ENCODE peak calls at places on chromosomes 2 and 18, in seven cellular contexts. One of them, this sample, is unnamed.

GRCh38 chr2:86037141-86037794 is 68.4 kb downstream of the POLR1A start:
- DNase-seq in IMR-90: peak
- DNase-seq in spleen: peak
- DNase-seq in stomach: peak
- DNase-seq in breast epithelium: no peak
- DNase-seq in esophagus squamous epithelium: no peak
- DNase-seq in Peyer's patch: peak
- DNase-seq in this sample: peak

GRCh38 chr2:176101862-176102261 is 2.3 kb downstream of the HOXD12 start:
- DNase-seq in stomach: no peak
- DNase-seq in IMR-90: no peak
- DNase-seq in Peyer's patch: no peak
- DNase-seq in breast epithelium: no peak
- DNase-seq in esophagus squamous epithelium: no peak
- DNase-seq in spleen: no peak
- DNase-seq in this sample: no peak

GRCh38 chr2:113112438-113112837 is 15.0 kb upstream of the IL1RN start:
- DNase-seq in breast epithelium: no peak
- DNase-seq in esophagus squamous epithelium: no peak
- DNase-seq in spleen: no peak
- DNase-seq in Peyer's patch: no peak
- DNase-seq in stomach: no peak
- DNase-seq in IMR-90: no peak
- DNase-seq in this sample: no peak

GRCh38 chr2:179344280-179344961 is 79.8 kb upstream of the SESTD1 start:
- DNase-seq in breast epithelium: no peak
- DNase-seq in IMR-90: peak
- DNase-seq in spleen: no peak
- DNase-seq in Peyer's patch: no peak
- DNase-seq in esophagus squamous epithelium: no peak
- DNase-seq in stomach: no peak
- DNase-seq in this sample: no peak

GRCh38 chr18:77320960-77321559 is 71.4 kb downstream of the GALR1 start:
- DNase-seq in breast epithelium: no peak
- DNase-seq in stomach: no peak
- DNase-seq in IMR-90: no peak
- DNase-seq in Peyer's patch: no peak
- DNase-seq in spleen: no peak
- DNase-seq in esophagus squamous epithelium: no peak
- DNase-seq in this sample: no peak

GRCh38 chr2:94879982-94880377 is 8.8 kb downstream of the TEKT4 start:
- DNase-seq in Peyer's patch: no peak
- DNase-seq in IMR-90: no peak
- DNase-seq in stomach: no peak
- DNase-seq in breast epithelium: no peak
- DNase-seq in esophagus squamous epithelium: no peak
- DNase-seq in spleen: no peak
- DNase-seq in this sample: no peak

GRCh38 chr2:28232267-28232666 is 160.4 kb upstream of the FOSL2 start:
- DNase-seq in IMR-90: no peak
- DNase-seq in stomach: no peak
- DNase-seq in esophagus squamous epithelium: no peak
- DNase-seq in spleen: no peak
- DNase-seq in Peyer's patch: no peak
- DNase-seq in breast epithelium: no peak
- DNase-seq in this sample: no peak

GRCh38 chr18:12373771-12374116 is 3.3 kb downstream of the AFG3L2 start:
- DNase-seq in IMR-90: no peak
- DNase-seq in stomach: no peak
- DNase-seq in Peyer's patch: no peak
- DNase-seq in esophagus squamous epithelium: no peak
- DNase-seq in spleen: no peak
- DNase-seq in breast epithelium: no peak
- DNase-seq in this sample: no peak

GRCh38 chr2:85771486-85771885 is 17.7 kb downstream of the ATOH8 start:
- DNase-seq in IMR-90: no peak
- DNase-seq in breast epithelium: no peak
- DNase-seq in spleen: no peak
- DNase-seq in stomach: no peak
- DNase-seq in Peyer's patch: no peak
- DNase-seq in esophagus squamous epithelium: no peak
- DNase-seq in this sample: no peak

GRCh38 chr2:112623913-112624777 is 21.6 kb upstream of the SLC20A1 start:
- DNase-seq in esophagus squamous epithelium: no peak
- DNase-seq in spleen: no peak
- DNase-seq in breast epithelium: no peak
- DNase-seq in IMR-90: peak
- DNase-seq in stomach: peak
- DNase-seq in Peyer's patch: peak
- DNase-seq in this sample: peak

GRCh38 chr2:224260605-224261004 is 141.3 kb downstream of the FAM124B start:
- DNase-seq in spleen: no peak
- DNase-seq in esophagus squamous epithelium: no peak
- DNase-seq in IMR-90: no peak
- DNase-seq in stomach: no peak
- DNase-seq in Peyer's patch: no peak
- DNase-seq in breast epithelium: no peak
- DNase-seq in this sample: no peak

GRCh38 chr2:169910109-169910799 is 83.0 kb downstream of the UBR3 start:
- DNase-seq in esophagus squamous epithelium: no peak
- DNase-seq in spleen: no peak
- DNase-seq in stomach: no peak
- DNase-seq in Peyer's patch: no peak
- DNase-seq in IMR-90: peak
- DNase-seq in breast epithelium: no peak
- DNase-seq in this sample: no peak

GRCh38 chr2:29744976-29745375 is 176.4 kb downstream of the ALK start:
- DNase-seq in spleen: no peak
- DNase-seq in Peyer's patch: no peak
- DNase-seq in IMR-90: no peak
- DNase-seq in esophagus squamous epithelium: no peak
- DNase-seq in stomach: no peak
- DNase-seq in breast epithelium: no peak
- DNase-seq in this sample: no peak

GRCh38 chr2:223786943-223787342 is 50.4 kb downstream of the AP1S3 start:
- DNase-seq in IMR-90: no peak
- DNase-seq in stomach: no peak
- DNase-seq in Peyer's patch: no peak
- DNase-seq in breast epithelium: no peak
- DNase-seq in esophagus squamous epithelium: no peak
- DNase-seq in spleen: no peak
- DNase-seq in this sample: no peak

GRCh38 chr2:173934895-173935294 is 30.3 kb downstream of the SP3 start:
- DNase-seq in stomach: no peak
- DNase-seq in Peyer's patch: no peak
- DNase-seq in breast epithelium: no peak
- DNase-seq in esophagus squamous epithelium: no peak
- DNase-seq in IMR-90: no peak
- DNase-seq in spleen: no peak
- DNase-seq in this sample: no peak

GRCh38 chr2:25161055-25161781 is 7.2 kb downstream of the POMC start:
- DNase-seq in stomach: peak
- DNase-seq in IMR-90: peak
- DNase-seq in esophagus squamous epithelium: peak
- DNase-seq in spleen: peak
- DNase-seq in Peyer's patch: peak
- DNase-seq in breast epithelium: no peak
- DNase-seq in this sample: no peak

GRCh38 chr18:73153271-73153670 is 285.5 kb upstream of the NETO1 start:
- DNase-seq in stomach: no peak
- DNase-seq in esophagus squamous epithelium: no peak
- DNase-seq in spleen: no peak
- DNase-seq in breast epithelium: no peak
- DNase-seq in IMR-90: peak
- DNase-seq in Peyer's patch: no peak
- DNase-seq in this sample: no peak

GRCh38 chr2:113077921-113078320 is 10.2 kb downstream of the IL1F10 start:
- DNase-seq in Peyer's patch: no peak
- DNase-seq in IMR-90: no peak
- DNase-seq in breast epithelium: no peak
- DNase-seq in spleen: no peak
- DNase-seq in stomach: peak
- DNase-seq in esophagus squamous epithelium: no peak
- DNase-seq in this sample: peak

GRCh38 chr2:69482471-69482870 is 45.2 kb upstream of the NFU1 start:
- DNase-seq in esophagus squamous epithelium: no peak
- DNase-seq in IMR-90: no peak
- DNase-seq in spleen: no peak
- DNase-seq in breast epithelium: no peak
- DNase-seq in stomach: no peak
- DNase-seq in Peyer's patch: no peak
- DNase-seq in this sample: no peak

GRCh38 chr18:69725855-69726508 is 221.7 kb downstream of the CD226 start:
- DNase-seq in esophagus squamous epithelium: no peak
- DNase-seq in spleen: no peak
- DNase-seq in stomach: no peak
- DNase-seq in breast epithelium: no peak
- DNase-seq in Peyer's patch: no peak
- DNase-seq in IMR-90: no peak
- DNase-seq in this sample: no peak

GRCh38 chr18:30450927-30451326 is 591.6 kb downstream of the DSC3 start:
- DNase-seq in breast epithelium: no peak
- DNase-seq in esophagus squamous epithelium: no peak
- DNase-seq in stomach: no peak
- DNase-seq in spleen: no peak
- DNase-seq in IMR-90: no peak
- DNase-seq in Peyer's patch: no peak
- DNase-seq in this sample: no peak

DNA sequence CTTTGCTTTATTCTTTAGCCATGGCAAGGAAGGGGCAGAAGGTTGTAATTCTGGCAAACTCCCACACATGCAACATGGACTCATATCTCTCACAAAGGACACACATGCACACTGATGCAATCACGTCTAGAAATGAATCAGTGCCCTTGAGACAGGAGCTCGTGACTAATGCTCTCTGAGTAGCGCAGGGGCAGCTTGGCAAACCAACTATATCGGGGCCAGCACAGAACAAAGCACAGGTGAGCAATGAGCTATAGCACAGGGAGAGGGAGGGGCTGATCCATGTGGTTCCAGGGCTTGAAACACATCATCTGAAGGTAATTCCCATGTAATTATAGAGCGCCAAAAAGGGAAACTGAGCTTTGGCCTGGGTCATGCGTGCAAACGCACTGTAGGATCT is 165.2 kb upstream of the KLF7 start:
- DNase-seq in stomach: peak
- DNase-seq in IMR-90: peak
- DNase-seq in esophagus squamous epithelium: no peak
- DNase-seq in spleen: no peak
- DNase-seq in Peyer's patch: no peak
- DNase-seq in breast epithelium: no peak
- DNase-seq in this sample: no peak
- H3K4me3 ChIP-seq in stomach: no peak
- H3K4me3 ChIP-seq in IMR-90: no peak
- H3K4me3 ChIP-seq in esophagus squamous epithelium: no peak
- H3K4me3 ChIP-seq in spleen: no peak
- H3K4me3 ChIP-seq in Peyer's patch: no peak
- H3K4me3 ChIP-seq in breast epithelium: no peak
- H3K4me3 ChIP-seq in this sample: no peak

GRCh38 chr2:96771792-96772618 is 11.3 kb downstream of the CNNM4 start:
- DNase-seq in esophagus squamous epithelium: no peak
- DNase-seq in spleen: no peak
- DNase-seq in IMR-90: no peak
- DNase-seq in breast epithelium: peak
- DNase-seq in stomach: peak
- DNase-seq in Peyer's patch: peak
- DNase-seq in this sample: no peak
- TF ChIP-seq POLR2A in esophagus squamous epithelium: no peak
- TF ChIP-seq POLR2A in spleen: no peak
- TF ChIP-seq POLR2A in IMR-90: no peak
- TF ChIP-seq POLR2A in breast epithelium: no peak
- TF ChIP-seq POLR2A in stomach: no peak
- TF ChIP-seq POLR2A in Peyer's patch: no peak
- TF ChIP-seq POLR2A in this sample: no peak

GRCh38 chr2:54528311-54528945 is 72.3 kb downstream of the SPTBN1 start:
- DNase-seq in Peyer's patch: no peak
- DNase-seq in breast epithelium: no peak
- DNase-seq in esophagus squamous epithelium: no peak
- DNase-seq in stomach: no peak
- DNase-seq in IMR-90: peak
- DNase-seq in spleen: no peak
- DNase-seq in this sample: no peak

GRCh38 chr2:54534191-54534590 is 78.1 kb downstream of the SPTBN1 start:
- DNase-seq in Peyer's patch: no peak
- DNase-seq in IMR-90: no peak
- DNase-seq in esophagus squamous epithelium: no peak
- DNase-seq in stomach: no peak
- DNase-seq in spleen: no peak
- DNase-seq in breast epithelium: no peak
- DNase-seq in this sample: no peak

GRCh38 chr2:54534625-54535024 is 78.5 kb downstream of the SPTBN1 start:
- DNase-seq in spleen: no peak
- DNase-seq in esophagus squamous epithelium: no peak
- DNase-seq in Peyer's patch: no peak
- DNase-seq in IMR-90: no peak
- DNase-seq in stomach: no peak
- DNase-seq in breast epithelium: no peak
- DNase-seq in this sample: no peak

GRCh38 chr2:54529935-54530334 is 73.8 kb downstream of the SPTBN1 start:
- DNase-seq in stomach: no peak
- DNase-seq in IMR-90: no peak
- DNase-seq in breast epithelium: no peak
- DNase-seq in esophagus squamous epithelium: no peak
- DNase-seq in spleen: no peak
- DNase-seq in Peyer's patch: no peak
- DNase-seq in this sample: no peak

DNA sequence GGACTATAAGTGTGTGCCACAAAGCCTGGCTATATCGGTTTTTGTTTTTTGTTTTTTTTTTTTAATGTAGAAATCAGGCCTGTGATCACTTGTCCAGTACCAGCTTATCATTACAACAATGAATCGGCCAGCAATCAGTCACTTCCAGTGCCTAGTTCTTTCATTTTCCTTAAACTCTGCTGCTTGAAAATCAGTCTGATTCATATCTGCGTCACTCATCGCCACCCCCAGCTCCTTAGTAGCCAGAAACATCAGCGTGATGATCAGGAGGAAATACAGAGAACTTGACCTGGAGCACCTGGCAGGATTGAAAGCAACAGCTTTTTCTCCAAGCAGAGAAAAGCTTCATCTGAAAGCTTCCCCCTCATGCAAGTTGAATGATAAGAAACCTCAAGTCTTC is 75.4 kb downstream of the SPTBN1 start:
- DNase-seq in spleen: no peak
- DNase-seq in Peyer's patch: no peak
- DNase-seq in IMR-90: peak
- DNase-seq in stomach: no peak
- DNase-seq in esophagus squamous epithelium: no peak
- DNase-seq in breast epithelium: no peak
- DNase-seq in this sample: no peak
- TF ChIP-seq CTCF in spleen: no peak
- TF ChIP-seq CTCF in Peyer's patch: no peak
- TF ChIP-seq CTCF in IMR-90: no peak
- TF ChIP-seq CTCF in stomach: no peak
- TF ChIP-seq CTCF in esophagus squamous epithelium: no peak
- TF ChIP-seq CTCF in breast epithelium: no peak
- TF ChIP-seq CTCF in this sample: no peak

DNA sequence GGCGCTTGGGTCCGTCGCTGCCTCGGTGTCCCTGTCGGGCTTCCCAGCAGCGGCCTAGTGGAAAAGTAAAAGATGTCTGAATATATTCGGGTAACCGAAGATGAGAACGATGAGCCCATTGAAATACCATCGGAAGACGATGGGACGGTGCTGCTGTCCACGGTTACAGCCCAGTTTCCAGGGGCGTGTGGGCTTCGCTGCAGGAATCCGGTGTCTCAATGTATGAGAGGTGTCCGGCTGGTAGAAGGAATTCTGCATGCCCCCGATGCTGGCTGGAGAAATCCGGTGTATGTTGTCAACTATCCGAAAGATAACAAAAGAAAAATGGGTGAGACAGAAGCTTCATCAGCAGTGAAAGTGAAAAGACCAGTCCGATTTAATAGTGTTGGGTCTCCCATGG is 8.0 kb downstream of the HES6 start:
- DNase-seq in Peyer's patch: no peak
- DNase-seq in breast epithelium: no peak
- DNase-seq in esophagus squamous epithelium: no peak
- DNase-seq in spleen: no peak
- DNase-seq in IMR-90: no peak
- DNase-seq in stomach: no peak
- DNase-seq in this sample: peak
- H3K4me3 ChIP-seq in Peyer's patch: peak
- H3K4me3 ChIP-seq in breast epithelium: no peak
- H3K4me3 ChIP-seq in esophagus squamous epithelium: peak
- H3K4me3 ChIP-seq in spleen: no peak
- H3K4me3 ChIP-seq in IMR-90: no peak
- H3K4me3 ChIP-seq in stomach: peak
- H3K4me3 ChIP-seq in this sample: no peak